ENCODE peak calls at places on chromosome 11, in eight cellular contexts. One of them, this sample, is unnamed.

GRCh38 chr11:28017816-28018215 is 90.1 kb downstream of the KIF18A start:
- DNase-seq in colonic mucosa: no peak
- DNase-seq in ELF-1: no peak
- DNase-seq in NCI-H2171 treated with DMSO at 0.1 percent for 48 hours: no peak
- DNase-seq in Right ventricle myocardium inferior: no peak
- DNase-seq in NCI-H1092 treated with DMSO at 0.1 percent for 48 hours: no peak
- DNase-seq in astrocyte of the hippocampus: peak; percentile 2
- DNase-seq in NCI-H748 treated with DMSO at 0.1 percent for 48 hours: no peak
- DNase-seq in this sample: no peak

GRCh38 chr11:132715041-132715440 is 817.3 kb downstream of the OPCML start:
- DNase-seq in NCI-H1092 treated with DMSO at 0.1 percent for 48 hours: no peak
- DNase-seq in NCI-H748 treated with DMSO at 0.1 percent for 48 hours: no peak
- DNase-seq in ELF-1: no peak
- DNase-seq in NCI-H2171 treated with DMSO at 0.1 percent for 48 hours: no peak
- DNase-seq in colonic mucosa: no peak
- DNase-seq in astrocyte of the hippocampus: peak; percentile 24
- DNase-seq in Right ventricle myocardium inferior: no peak
- DNase-seq in this sample: no peak

GRCh38 chr11:99199336-99199735 is 178.6 kb downstream of the CNTN5 start:
- DNase-seq in NCI-H748 treated with DMSO at 0.1 percent for 48 hours: no peak
- DNase-seq in colonic mucosa: no peak
- DNase-seq in NCI-H2171 treated with DMSO at 0.1 percent for 48 hours: peak; percentile 34
- DNase-seq in astrocyte of the hippocampus: peak; percentile 78
- DNase-seq in NCI-H1092 treated with DMSO at 0.1 percent for 48 hours: no peak
- DNase-seq in ELF-1: no peak
- DNase-seq in Right ventricle myocardium inferior: no peak
- DNase-seq in this sample: no peak

GRCh38 chr11:82009133-82009532 is 724.5 kb downstream of the FAM181B start:
- DNase-seq in NCI-H748 treated with DMSO at 0.1 percent for 48 hours: no peak
- DNase-seq in colonic mucosa: no peak
- DNase-seq in NCI-H1092 treated with DMSO at 0.1 percent for 48 hours: no peak
- DNase-seq in ELF-1: no peak
- DNase-seq in astrocyte of the hippocampus: no peak
- DNase-seq in Right ventricle myocardium inferior: no peak
- DNase-seq in NCI-H2171 treated with DMSO at 0.1 percent for 48 hours: no peak
- DNase-seq in this sample: no peak

GRCh38 chr11:61684870-61685610 is 4.8 kb downstream of the DAGLA start:
- DNase-seq in NCI-H1092 treated with DMSO at 0.1 percent for 48 hours: no peak
- DNase-seq in NCI-H2171 treated with DMSO at 0.1 percent for 48 hours: no peak
- DNase-seq in ELF-1: no peak
- DNase-seq in colonic mucosa: no peak
- DNase-seq in NCI-H748 treated with DMSO at 0.1 percent for 48 hours: no peak
- DNase-seq in Right ventricle myocardium inferior: no peak
- DNase-seq in astrocyte of the hippocampus: no peak
- DNase-seq in this sample: no peak

GRCh38 chr11:67615455-67616430 is 9.0 kb downstream of the NDUFV1 start:
- DNase-seq in NCI-H2171 treated with DMSO at 0.1 percent for 48 hours: peak; percentile 63
- DNase-seq in NCI-H748 treated with DMSO at 0.1 percent for 48 hours: peak; percentile 5
- DNase-seq in astrocyte of the hippocampus: no peak
- DNase-seq in ELF-1: peak; percentile 79
- DNase-seq in NCI-H1092 treated with DMSO at 0.1 percent for 48 hours: no peak
- DNase-seq in Right ventricle myocardium inferior: no peak
- DNase-seq in colonic mucosa: peak; percentile 63
- DNase-seq in this sample: peak; percentile 65

GRCh38 chr11:126547161-126547560 is 191.7 kb downstream of the ST3GAL4 start:
- DNase-seq in ELF-1: no peak
- DNase-seq in NCI-H1092 treated with DMSO at 0.1 percent for 48 hours: no peak
- DNase-seq in NCI-H748 treated with DMSO at 0.1 percent for 48 hours: no peak
- DNase-seq in astrocyte of the hippocampus: peak; percentile 63
- DNase-seq in NCI-H2171 treated with DMSO at 0.1 percent for 48 hours: no peak
- DNase-seq in colonic mucosa: no peak
- DNase-seq in Right ventricle myocardium inferior: no peak
- DNase-seq in this sample: peak; percentile 62

GRCh38 chr11:88886796-88887195 is 179.0 kb downstream of the GRM5 start:
- DNase-seq in astrocyte of the hippocampus: no peak
- DNase-seq in NCI-H1092 treated with DMSO at 0.1 percent for 48 hours: peak; percentile 49
- DNase-seq in Right ventricle myocardium inferior: no peak
- DNase-seq in ELF-1: peak; percentile 42
- DNase-seq in colonic mucosa: peak; percentile 33
- DNase-seq in NCI-H748 treated with DMSO at 0.1 percent for 48 hours: peak; percentile 5
- DNase-seq in NCI-H2171 treated with DMSO at 0.1 percent for 48 hours: peak; percentile 3
- DNase-seq in this sample: peak; percentile 71